ENCODE peak calls at places on chromosome 1, in nine cellular contexts. F, J, V, Q, W, L, G, I and A are unnamed samples.

GRCh38 chr1:191865479-191865878 is 292.8 kb upstream of the RGS18 start:
- DNase-seq in Q (no peak), G (no peak), L (no peak), V (no peak), I (no peak), J (no peak), W (no peak), F (no peak), A (no peak)

GRCh38 chr1:28917757-28918118 is 3.4 kb downstream of the EPB41 start:
- DNase-seq in L (no peak), G (no peak), Q (no peak), V (no peak), I (no peak), W (no peak), F (no peak), J (no peak), A (no peak)

GRCh38 chr1:18344755-18345154 is 136.0 kb upstream of the KLHDC7A start:
- DNase-seq in Q (no peak), V (no peak), W (no peak), I (no peak), F (no peak), J (no peak), G (no peak), L (no peak), A (no peak)

GRCh38 chr1:59156526-59157196 is 140.2 kb upstream of the FGGY start:
- DNase-seq in Q (no peak), V (no peak), L (no peak), I (no peak), F (no peak), W (peak; percentile 41), G (no peak), J (no peak), A (no peak)

GRCh38 chr1:55386456-55386855 is 171.3 kb upstream of the USP24 start:
- DNase-seq in V (no peak), G (no peak), W (no peak), J (no peak), L (no peak), I (no peak), F (no peak), Q (no peak), A (no peak)

GRCh38 chr1:99250724-99251123 is 13.6 kb upstream of the PLPPR4 start:
- DNase-seq in W (no peak), V (no peak), L (no peak), G (no peak), F (no peak), I (peak; percentile 17), J (no peak), Q (no peak), A (no peak)

GRCh38 chr1:77370161-77370560 is 88.3 kb downstream of the AK5 start:
- DNase-seq in V (no peak), F (peak; percentile 64), L (no peak), G (no peak), W (no peak), I (no peak), Q (no peak), J (no peak), A (no peak)

GRCh38 chr1:3078421-3078820 is 9.4 kb downstream of the PRDM16 start:
- DNase-seq in W (no peak), J (no peak), I (no peak), V (no peak), F (no peak), Q (no peak), G (no peak), L (no peak), A (no peak)

GRCh38 chr1:14737561-14738094 is 139.1 kb downstream of the KAZN start:
- DNase-seq in L (no peak), G (no peak), F (no peak), J (no peak), Q (no peak), V (no peak), W (no peak), I (no peak), A (no peak)

GRCh38 chr1:173638043-173639021 is 3.2 kb downstream of the TEX50 start:
- DNase-seq in V (no peak), J (no peak), Q (no peak), W (peak; percentile 26), I (no peak), L (no peak), G (no peak), F (no peak), A (no peak)

GRCh38 chr1:235866207-235866912 is at the start of gene LYST:
- DNase-seq in V (peak; percentile 67), W (peak; percentile 55), I (no peak), G (no peak), F (peak; percentile 52), J (no peak), Q (no peak), L (peak; percentile 37), A (no peak)

GRCh38 chr1:231699769-231700168 is 73.2 kb downstream of the DISC1 start:
- DNase-seq in G (no peak), J (no peak), I (no peak), Q (no peak), L (peak; percentile 20), W (no peak), F (peak; percentile 24), V (no peak), A (no peak)

GRCh38 chr1:89516055-89516454 is 8.6 kb upstream of the LRRC8B start:
- DNase-seq in F (peak; percentile 75), W (no peak), J (no peak), L (peak; percentile 33), I (no peak), V (no peak), G (peak; percentile 45), Q (no peak), A (no peak)

GRCh38 chr1:100795646-100795985 is 76.1 kb downstream of the VCAM1 start:
- DNase-seq in I (no peak), J (no peak), W (no peak), V (no peak), Q (no peak), L (no peak), F (no peak), G (no peak), A (no peak)

GRCh38 chr1:230300322-230301301 is 125.5 kb downstream of the PGBD5 start:
- DNase-seq in I (no peak), J (no peak), V (no peak), L (no peak), G (no peak), Q (no peak), W (peak; percentile 67), F (no peak), A (no peak)

GRCh38 chr1:118898702-118899101 is 89.4 kb downstream of the TBX15 start:
- DNase-seq in I (no peak), L (no peak), W (no peak), G (no peak), J (no peak), F (no peak), V (no peak), Q (no peak), A (no peak)

GRCh38 chr1:22275626-22276395 is 132.9 kb upstream of the WNT4 start:
- DNase-seq in G (no peak), L (peak; percentile 55), W (peak; percentile 61), Q (no peak), I (no peak), F (peak; percentile 49), J (no peak), V (no peak), A (no peak)

GRCh38 chr1:203628997-203629508 is 2.4 kb downstream of the ATP2B4 start:
- DNase-seq in L (no peak), G (no peak), F (no peak), I (no peak), V (no peak), Q (no peak), J (no peak), W (no peak), A (no peak)

GRCh38 chr1:163796394-163796821 is 474.7 kb downstream of the NUF2 start:
- DNase-seq in G (no peak), J (no peak), I (no peak), V (no peak), Q (no peak), F (peak; percentile 2), L (peak; percentile 34), W (no peak), A (no peak)

DNA sequence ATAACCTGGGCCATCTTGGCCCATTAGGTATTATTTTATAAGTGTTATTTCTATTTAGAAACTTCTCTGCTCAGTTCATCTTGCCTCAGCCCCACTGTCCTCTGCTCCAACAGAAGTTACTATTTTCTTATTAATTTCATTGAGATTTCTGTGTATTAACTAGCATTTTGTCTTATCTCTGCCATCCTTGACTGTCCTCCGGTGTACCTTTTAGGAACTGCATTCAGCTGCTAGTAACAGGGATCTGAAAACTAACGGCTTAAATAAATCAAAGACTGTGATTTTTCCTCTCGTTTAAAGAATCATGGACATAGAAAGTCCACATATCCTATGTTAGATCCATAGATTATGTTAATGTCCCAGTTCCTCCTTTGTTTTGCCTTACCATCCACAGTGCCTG is 382.5 kb downstream of the MATN1 start:
- DNase-seq in W (no peak), F (no peak), V (no peak), J (no peak), Q (no peak), L (no peak), I (no peak), G (no peak), A (no peak)
- TF ChIP-seq CTCF in W (no peak), F (no peak), V (no peak), J (no peak), Q (no peak), L (no peak), I (no peak), G (peak; percentile 7), A (no peak)

DNA sequence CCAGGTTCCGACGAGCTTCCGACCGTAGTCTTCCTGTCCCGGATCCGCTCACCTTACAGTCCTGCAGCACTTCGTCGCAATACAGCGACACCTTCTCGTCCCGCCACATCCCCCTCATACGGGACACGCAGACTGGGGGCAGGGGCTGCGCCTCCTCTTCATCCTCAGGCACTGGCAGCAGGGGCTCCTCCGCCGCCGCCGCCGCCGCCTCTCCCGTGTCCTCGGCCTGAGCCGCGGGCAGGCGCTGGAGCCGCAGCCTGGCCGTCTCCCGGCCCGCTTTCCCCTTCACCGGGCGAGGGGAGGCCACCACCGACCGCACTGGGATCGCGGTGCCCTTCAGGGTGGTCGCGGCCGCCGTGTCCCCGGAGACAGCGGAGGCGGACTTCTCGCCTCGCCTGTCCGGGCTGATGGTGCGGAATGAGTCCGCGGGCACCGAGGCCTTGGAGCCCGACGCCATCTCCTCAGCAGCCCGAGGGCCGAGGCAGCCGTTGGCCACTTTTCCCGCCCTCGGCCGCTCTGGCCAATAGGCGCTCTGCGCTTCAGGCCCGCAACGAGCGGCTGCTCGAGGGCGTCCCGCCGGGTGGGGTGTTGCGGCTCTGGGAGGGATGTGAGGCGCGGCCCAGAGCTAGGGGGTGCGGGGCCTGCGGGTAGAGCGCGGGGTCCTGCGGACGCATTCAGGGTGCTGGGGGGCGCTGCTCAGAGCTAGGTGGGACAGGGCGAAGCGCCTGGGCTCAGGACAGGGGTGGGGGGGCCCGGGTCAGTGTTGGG is at the start of gene SHCBP1L:
- DNase-seq in W (no peak), Q (no peak), G (no peak), F (no peak), I (no peak), L (no peak), V (no peak), J (no peak), A (no peak)
- H3K4me3 ChIP-seq in W (no peak within 1 kb of the TSS), Q (peak within 1 kb of the TSS; percentile 11), G (peak within 1 kb of the TSS; percentile 26), F (no peak within 1 kb of the TSS), I (no peak within 1 kb of the TSS), L (no peak within 1 kb of the TSS), V (peak within 1 kb of the TSS; percentile 34), J (peak within 1 kb of the TSS; percentile 51), A (peak within 1 kb of the TSS; percentile 26)

GRCh38 chr1:83593073-83593472 is 405.9 kb downstream of the TTLL7 start:
- DNase-seq in Q (no peak), I (no peak), J (no peak), F (no peak), G (no peak), V (no peak), W (no peak), L (no peak), A (no peak)
- TF ChIP-seq CTCF in Q (no peak), I (no peak), J (no peak), F (no peak), G (no peak), V (no peak), W (no peak), L (no peak), A (no peak)

GRCh38 chr1:111976842-111977241 is 12.6 kb downstream of the KCND3 start:
- DNase-seq in F (no peak), V (no peak), W (no peak), I (no peak), G (no peak), J (no peak), L (no peak), Q (no peak), A (no peak)
- H3K4me3 ChIP-seq in F (no peak overlapping the region), V (no peak overlapping the region), W (no peak overlapping the region), I (no peak overlapping the region), G (no peak overlapping the region), J (no peak overlapping the region), L (no peak overlapping the region), Q (no peak overlapping the region), A (no peak overlapping the region)